ENCODE peak calls at places on chromosomes 6 and 20, in seven cellular contexts. C, I, X, Z, N, A and V are unnamed samples.

GRCh38 chr6:5398530-5398929 is 137.2 kb downstream of the FARS2 start:
- DNase-seq in C (peak), I (peak), X (peak), Z (no peak), N (peak), A (no peak), V (peak)

GRCh38 chr6:149200282-149200936 is 117.1 kb upstream of the TAB2 start:
- DNase-seq in C (no peak), I (no peak), X (no peak), Z (no peak), N (no peak), A (no peak), V (no peak)

GRCh38 chr20:60087563-60088105 is 129.4 kb downstream of the CDH26 start:
- DNase-seq in C (no peak), I (no peak), X (no peak), Z (no peak), N (no peak), A (no peak), V (no peak)

GRCh38 chr6:37029249-37029959 is 23.9 kb downstream of the FGD2 start:
- DNase-seq in C (peak), I (peak), X (peak), Z (no peak), N (peak), A (peak), V (peak)

GRCh38 chr20:58706975-58707681 is 14.5 kb downstream of the NPEPL1 start:
- DNase-seq in C (no peak), I (no peak), X (no peak), Z (peak), N (no peak), A (no peak), V (no peak)

GRCh38 chr6:80725156-80725930 is 618.9 kb downstream of the BCKDHB start:
- DNase-seq in C (no peak), I (no peak), X (peak), Z (no peak), N (no peak), A (no peak), V (no peak)

GRCh38 chr6:137051790-137052472 is 7.2 kb upstream of the IL20RA start:
- DNase-seq in C (no peak), I (peak), X (no peak), Z (no peak), N (peak), A (no peak), V (no peak)

GRCh38 chr6:29230666-29231065 is 60.0 kb downstream of the OR2J2 start:
- DNase-seq in C (no peak), I (no peak), X (no peak), Z (no peak), N (no peak), A (no peak), V (peak)

GRCh38 chr6:109441069-109441816 is 719 bp downstream of the SMPD2 start:
- DNase-seq in C (no peak), I (peak), X (peak), Z (no peak), N (no peak), A (peak), V (peak)

GRCh38 chr6:106143582-106144139 is 57.5 kb downstream of the PRDM1 start:
- DNase-seq in C (no peak), I (no peak), X (no peak), Z (no peak), N (no peak), A (no peak), V (no peak)

GRCh38 chr20:50794181-50794845 is 548 bp upstream of the BCAS4 start:
- DNase-seq in C (no peak), I (no peak), X (peak), Z (no peak), N (no peak), A (no peak), V (peak)

GRCh38 chr6:2938632-2939083 is 32.7 kb downstream of the SERPINB6 start:
- DNase-seq in C (no peak), I (peak), X (no peak), Z (no peak), N (peak), A (no peak), V (peak)